ENCODE peak calls at places on chromosomes 3 and 15, in seven cellular contexts. G is M059J, S is G401, Q is SIG-M5, N is NCI-H2081, R is GM23248, M is T-helper 1 cell. K is an unnamed sample.

GRCh38 chr3:129312671-129313414 is 34.2 kb downstream of the HMCES start:
- DNase-seq in M (no peak), G (peak; percentile 54), R (no peak), S (no peak), N (no peak), Q (no peak), K (no peak)

GRCh38 chr3:28840976-28841376 is 439.9 kb upstream of the RBMS3 start:
- DNase-seq in Q (no peak), N (no peak), R (no peak), S (no peak), G (peak; percentile 58), M (no peak), K (no peak)

GRCh38 chr3:98592345-98592935 is 971 bp downstream of the CPOX start:
- DNase-seq in R (peak; percentile 24), Q (no peak), G (no peak), M (no peak), N (no peak), S (no peak), K (no peak)

GRCh38 chr15:77440378-77440999 is 19.8 kb downstream of the HMG20A start:
- DNase-seq in G (peak; percentile 77), Q (no peak), M (no peak), R (peak; percentile 82), N (no peak), S (no peak), K (no peak)

GRCh38 chr3:59812188-59812587 is 762.4 kb upstream of the CFAP20DC start:
- DNase-seq in S (no peak), G (peak; percentile 53), R (no peak), N (no peak), M (no peak), Q (no peak), K (no peak)

GRCh38 chr15:39397883-39398282 is 183.0 kb upstream of the THBS1 start:
- DNase-seq in R (no peak), G (peak; percentile 64), Q (no peak), M (no peak), S (no peak), N (no peak), K (no peak)

GRCh38 chr3:10594915-10595314 is 89.5 kb upstream of the ATP2B2 start:
- DNase-seq in G (peak; percentile 37), R (peak; percentile 64), M (peak; percentile 18), N (no peak), S (no peak), Q (no peak), K (peak; percentile 5)

GRCh38 chr3:128727996-128728395 is 2.0 kb downstream of the RAB7A start:
- DNase-seq in S (no peak), G (peak; percentile 64), M (no peak), Q (no peak), R (peak; percentile 71), N (no peak), K (no peak)

GRCh38 chr3:181264491-181264890 is 275.0 kb upstream of the DNAJC19 start:
- DNase-seq in G (no peak), S (no peak), Q (no peak), M (no peak), N (no peak), R (no peak), K (no peak)

GRCh38 chr3:48897401-48898376 is 993 bp downstream of the SLC25A20 start:
- DNase-seq in M (no peak), N (no peak), R (peak; percentile 7), G (no peak), S (no peak), Q (no peak), K (no peak)

GRCh38 chr3:120555661-120556509 is 40.3 kb upstream of the NDUFB4 start:
- DNase-seq in N (no peak), R (no peak), M (no peak), Q (no peak), S (peak; percentile 92), G (no peak), K (no peak)

GRCh38 chr3:32132706-32133105 is 26.3 kb downstream of the GPD1L start:
- DNase-seq in S (no peak), Q (no peak), G (no peak), R (no peak), N (no peak), M (no peak), K (no peak)

GRCh38 chr15:44317423-44317822 is 28.9 kb downstream of the GOLM2 start:
- DNase-seq in S (peak; percentile 28), M (no peak), R (no peak), N (no peak), G (no peak), Q (no peak), K (no peak)

GRCh38 chr15:74062671-74063070 is 19.7 kb downstream of the GOLGA6A start:
- DNase-seq in M (no peak), S (no peak), R (no peak), G (no peak), N (no peak), Q (no peak), K (no peak)

GRCh38 chr15:44468713-44469385 is 41.4 kb downstream of the CTDSPL2 start:
- DNase-seq in Q (no peak), N (no peak), M (no peak), S (no peak), R (peak; percentile 80), G (peak; percentile 59), K (no peak)

GRCh38 chr3:112319516-112320276 is 13.3 kb upstream of the CD200 start:
- DNase-seq in M (no peak), R (no peak), N (no peak), S (no peak), G (no peak), Q (no peak), K (no peak)

GRCh38 chr3:39524107-39524506 is 56.6 kb downstream of the MOBP start:
- DNase-seq in R (no peak), Q (no peak), G (no peak), N (no peak), S (no peak), M (no peak), K (no peak)

GRCh38 chr3:128500556-128500955 is 7.6 kb upstream of the GATA2 start:
- DNase-seq in R (no peak), Q (no peak), N (no peak), S (no peak), G (no peak), M (no peak), K (no peak)

GRCh38 chr3:158127250-158128219 is 17.6 kb downstream of the RSRC1 start:
- DNase-seq in M (no peak), N (no peak), Q (no peak), S (no peak), G (peak; percentile 77), R (peak; percentile 31), K (no peak)

GRCh38 chr3:195715134-195715533 is 5.6 kb upstream of the MUC20 start:
- DNase-seq in G (no peak), Q (no peak), M (no peak), N (no peak), S (no peak), R (no peak), K (no peak)

GRCh38 chr15:77505556-77505955 is 84.9 kb downstream of the HMG20A start:
- DNase-seq in S (no peak), R (no peak), M (no peak), G (no peak), Q (no peak), N (no peak), K (no peak)

GRCh38 chr15:83322061-83322460 is 37.6 kb upstream of the BNC1 start:
- DNase-seq in Q (no peak), M (no peak), R (peak; percentile 24), G (no peak), S (no peak), N (no peak), K (no peak)

GRCh38 chr15:39736646-39737550 is 45.7 kb downstream of the FSIP1 start:
- DNase-seq in G (peak; percentile 9), N (no peak), S (no peak), M (no peak), Q (no peak), R (no peak), K (no peak)

GRCh38 chr15:80595391-80595790 is 99.7 kb upstream of the ABHD17C start:
- DNase-seq in R (peak; percentile 41), M (no peak), N (no peak), Q (no peak), S (no peak), G (peak; percentile 18), K (no peak)

GRCh38 chr3:71438004-71438685 is 145.4 kb downstream of the FOXP1 start:
- DNase-seq in N (no peak), M (no peak), S (no peak), G (no peak), R (no peak), Q (no peak), K (no peak)

GRCh38 chr3:135965506-135966348 is at the start of gene PPP2R3A:
- DNase-seq in G (peak; percentile 93), M (peak; percentile 51), S (peak; percentile 62), N (peak; percentile 81), Q (no peak), R (peak; percentile 91), K (peak; percentile 42)

K was measured in effector memory CD4-positive, alpha-beta T cell.